ENCODE peak calls at places on chromosomes 12 and 14, in five cellular contexts. L, F, H, O and D are unnamed samples.

GRCh38 chr12:49055978-49056754 is 4.4 kb downstream of the KMT2D start:
- DNase-seq in O (peak), F (peak), L (peak), H (no peak), D (peak)

GRCh38 chr12:111430418-111431353 is 25.0 kb downstream of the SH2B3 start:
- DNase-seq in F (peak), H (no peak), L (no peak), O (no peak), D (peak)

GRCh38 chr12:128467882-128468281 is 200.9 kb downstream of the TMEM132C start:
- DNase-seq in H (no peak), F (no peak), O (no peak), L (no peak), D (no peak)

GRCh38 chr12:93184664-93185368 is 192.9 kb upstream of the NUDT4 start:
- DNase-seq in O (no peak), L (no peak), H (no peak), F (no peak), D (no peak)

GRCh38 chr12:131856366-131857097 is 28.3 kb downstream of the MMP17 start:
- DNase-seq in H (no peak), L (no peak), O (no peak), F (no peak), D (no peak)

GRCh38 chr12:20477691-20478090 is 109.4 kb downstream of the PDE3A start:
- DNase-seq in H (no peak), O (no peak), L (no peak), F (no peak), D (no peak)

GRCh38 chr14:63438065-63438757 is 105.0 kb downstream of the PPP2R5E start:
- DNase-seq in F (no peak), O (peak), L (peak), H (peak), D (peak)

GRCh38 chr12:63802012-63802608 is 22.4 kb downstream of the RXYLT1 start:
- DNase-seq in L (peak), F (no peak), H (peak), O (no peak), D (no peak)